ENCODE peak calls at places on chromosomes 12 and 14, in four cellular contexts. One of them, this sample, is unnamed. For H3K4me1, the result is how much of the 10 kb centered on the place peaks cover.

GRCh38 chr12:1457901-1458300 is 136.5 kb downstream of the FBXL14 start:
- DNase-seq in psoas muscle: no peak
- DNase-seq in ovary: no peak
- DNase-seq in endothelial cell of umbilical vein: no peak
- DNase-seq in this sample: no peak

GRCh38 chr12:58794859-58795258 is 125.4 kb downstream of the LRIG3 start:
- DNase-seq in endothelial cell of umbilical vein: no peak
- DNase-seq in ovary: no peak
- DNase-seq in psoas muscle: no peak
- DNase-seq in this sample: no peak

GRCh38 chr12:65670775-65671174 is 153.5 kb upstream of the HMGA2 start:
- DNase-seq in psoas muscle: no peak
- DNase-seq in endothelial cell of umbilical vein: no peak
- DNase-seq in ovary: no peak
- DNase-seq in this sample: no peak

GRCh38 chr14:34243001-34243400 is 219.0 kb downstream of the SPTSSA start:
- DNase-seq in ovary: no peak
- DNase-seq in psoas muscle: no peak
- DNase-seq in endothelial cell of umbilical vein: no peak
- DNase-seq in this sample: no peak

GRCh38 chr12:49792976-49793580 is 35.1 kb downstream of the NCKAP5L start:
- DNase-seq in ovary: no peak
- DNase-seq in psoas muscle: no peak
- DNase-seq in endothelial cell of umbilical vein: no peak
- DNase-seq in this sample: no peak

GRCh38 chr14:75771614-75772013 is 110.6 kb downstream of the TTLL5 start:
- DNase-seq in psoas muscle: no peak
- DNase-seq in endothelial cell of umbilical vein: no peak
- DNase-seq in ovary: no peak
- DNase-seq in this sample: no peak

GRCh38 chr14:96648506-96649326 is 146.5 kb downstream of the PAPOLA start:
- DNase-seq in psoas muscle: no peak
- DNase-seq in endothelial cell of umbilical vein: no peak
- DNase-seq in ovary: no peak
- DNase-seq in this sample: no peak

GRCh38 chr12:49545815-49546214 is 7.0 kb downstream of the KCNH3 start:
- DNase-seq in endothelial cell of umbilical vein: no peak
- DNase-seq in psoas muscle: no peak
- DNase-seq in ovary: no peak
- DNase-seq in this sample: no peak

GRCh38 chr14:68686212-68686478 is 106.7 kb downstream of the ZFP36L1 start:
- DNase-seq in endothelial cell of umbilical vein: no peak
- DNase-seq in psoas muscle: no peak
- DNase-seq in ovary: no peak
- DNase-seq in this sample: no peak

GRCh38 chr14:103716091-103716801 is 636 bp downstream of the ZFYVE21 start:
- DNase-seq in psoas muscle: peak
- DNase-seq in ovary: peak
- DNase-seq in endothelial cell of umbilical vein: no peak
- DNase-seq in this sample: no peak

GRCh38 chr12:67515679-67516363 is 132.7 kb upstream of the DYRK2 start:
- DNase-seq in psoas muscle: no peak
- DNase-seq in endothelial cell of umbilical vein: no peak
- DNase-seq in ovary: no peak
- DNase-seq in this sample: no peak

GRCh38 chr14:53599221-53599945 is 357.2 kb downstream of the BMP4 start:
- DNase-seq in ovary: no peak
- DNase-seq in endothelial cell of umbilical vein: no peak
- DNase-seq in psoas muscle: no peak
- DNase-seq in this sample: no peak

DNA sequence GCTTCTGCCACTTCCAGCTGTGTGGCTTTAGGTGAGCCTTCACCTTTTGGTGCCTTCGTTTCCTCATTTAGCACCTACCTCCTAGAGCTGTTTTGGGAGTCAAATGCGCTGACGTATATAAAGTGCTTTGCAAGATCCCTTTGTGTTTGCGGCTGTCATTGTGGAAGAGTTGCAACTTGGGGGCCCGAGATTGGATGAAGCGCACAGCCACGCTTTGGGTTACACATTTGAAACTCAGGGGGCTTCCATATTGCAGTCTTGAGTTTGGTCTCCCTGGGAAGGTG is 631 bp upstream of the ARL6IP4 start:
- DNase-seq in psoas muscle: no peak
- DNase-seq in ovary: no peak
- DNase-seq in endothelial cell of umbilical vein: no peak
- DNase-seq in this sample: no peak
- H3K4me1 ChIP-seq in psoas muscle: half or more
- H3K4me1 ChIP-seq in ovary: under half
- H3K4me1 ChIP-seq in endothelial cell of umbilical vein: under half
- H3K4me1 ChIP-seq in this sample: half or more

GRCh38 chr12:76374395-76375020 is 26.3 kb upstream of the BBS10 start:
- DNase-seq in psoas muscle: no peak
- DNase-seq in ovary: no peak
- DNase-seq in endothelial cell of umbilical vein: no peak
- DNase-seq in this sample: no peak
- H3K4me3 ChIP-seq in psoas muscle: no peak
- H3K4me3 ChIP-seq in ovary: no peak
- H3K4me3 ChIP-seq in endothelial cell of umbilical vein: no peak
- H3K4me3 ChIP-seq in this sample: no peak

DNA sequence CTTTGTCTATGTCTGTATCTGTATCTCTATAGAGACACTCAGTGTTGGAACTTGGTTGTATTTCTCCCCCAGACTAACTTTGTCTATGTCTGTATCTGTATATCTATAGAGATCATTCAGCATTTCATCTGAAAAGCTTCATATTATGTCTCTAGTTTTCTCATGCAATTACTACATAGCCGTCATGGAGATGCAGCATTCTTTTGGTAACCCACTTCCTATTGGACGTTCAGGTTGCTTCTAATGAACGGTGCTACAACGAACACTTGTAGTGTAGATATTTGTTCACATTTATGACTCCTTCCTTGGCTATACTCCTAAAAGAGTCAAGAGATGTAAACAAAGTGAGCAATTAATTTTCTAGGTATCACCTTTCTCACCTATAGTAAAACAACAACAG is 81.5 kb upstream of the KCNA1 start:
- DNase-seq in endothelial cell of umbilical vein: no peak
- DNase-seq in ovary: no peak
- DNase-seq in psoas muscle: no peak
- DNase-seq in this sample: no peak
- H3K4me1 ChIP-seq in endothelial cell of umbilical vein: under half
- H3K4me1 ChIP-seq in ovary: under half
- H3K4me1 ChIP-seq in psoas muscle: under half
- H3K4me1 ChIP-seq in this sample: under half

GRCh38 chr14:105412768-105413541 is 6.7 kb upstream of the MTA1 start:
- DNase-seq in ovary: no peak
- DNase-seq in endothelial cell of umbilical vein: no peak
- DNase-seq in psoas muscle: no peak
- DNase-seq in this sample: no peak

GRCh38 chr14:105410642-105411016 is 9.0 kb upstream of the MTA1 start:
- DNase-seq in ovary: no peak
- DNase-seq in endothelial cell of umbilical vein: no peak
- DNase-seq in psoas muscle: no peak
- DNase-seq in this sample: no peak

GRCh38 chr14:105411017-105411941 is 8.3 kb upstream of the MTA1 start:
- DNase-seq in endothelial cell of umbilical vein: peak
- DNase-seq in ovary: no peak
- DNase-seq in psoas muscle: peak
- DNase-seq in this sample: no peak

GRCh38 chr14:105413542-105413886 is 6.1 kb upstream of the MTA1 start:
- DNase-seq in ovary: no peak
- DNase-seq in endothelial cell of umbilical vein: no peak
- DNase-seq in psoas muscle: peak
- DNase-seq in this sample: no peak

GRCh38 chr14:105411985-105412767 is 7.5 kb upstream of the MTA1 start:
- DNase-seq in endothelial cell of umbilical vein: no peak
- DNase-seq in psoas muscle: peak
- DNase-seq in ovary: no peak
- DNase-seq in this sample: no peak
- H3K4me3 ChIP-seq in endothelial cell of umbilical vein: no peak
- H3K4me3 ChIP-seq in psoas muscle: no peak
- H3K4me3 ChIP-seq in ovary: no peak
- H3K4me3 ChIP-seq in this sample: no peak

GRCh38 chr12:75634244-75635222 is 123.1 kb upstream of the KRR1 start:
- DNase-seq in endothelial cell of umbilical vein: peak
- DNase-seq in ovary: no peak
- DNase-seq in psoas muscle: no peak
- DNase-seq in this sample: no peak
- H3K4me1 ChIP-seq in endothelial cell of umbilical vein: under half
- H3K4me1 ChIP-seq in ovary: under half
- H3K4me1 ChIP-seq in psoas muscle: under half
- H3K4me1 ChIP-seq in this sample: under half

GRCh38 chr12:125029756-125030358 is 35.4 kb upstream of the AACS start:
- DNase-seq in psoas muscle: no peak
- DNase-seq in ovary: no peak
- DNase-seq in endothelial cell of umbilical vein: no peak
- DNase-seq in this sample: no peak

GRCh38 chr12:125028106-125028505 is 34.7 kb downstream of the BRI3BP start:
- DNase-seq in ovary: no peak
- DNase-seq in endothelial cell of umbilical vein: no peak
- DNase-seq in psoas muscle: no peak
- DNase-seq in this sample: no peak

GRCh38 chr12:125033296-125033695 is 31.9 kb upstream of the AACS start:
- DNase-seq in psoas muscle: no peak
- DNase-seq in endothelial cell of umbilical vein: no peak
- DNase-seq in ovary: no peak
- DNase-seq in this sample: no peak

DNA sequence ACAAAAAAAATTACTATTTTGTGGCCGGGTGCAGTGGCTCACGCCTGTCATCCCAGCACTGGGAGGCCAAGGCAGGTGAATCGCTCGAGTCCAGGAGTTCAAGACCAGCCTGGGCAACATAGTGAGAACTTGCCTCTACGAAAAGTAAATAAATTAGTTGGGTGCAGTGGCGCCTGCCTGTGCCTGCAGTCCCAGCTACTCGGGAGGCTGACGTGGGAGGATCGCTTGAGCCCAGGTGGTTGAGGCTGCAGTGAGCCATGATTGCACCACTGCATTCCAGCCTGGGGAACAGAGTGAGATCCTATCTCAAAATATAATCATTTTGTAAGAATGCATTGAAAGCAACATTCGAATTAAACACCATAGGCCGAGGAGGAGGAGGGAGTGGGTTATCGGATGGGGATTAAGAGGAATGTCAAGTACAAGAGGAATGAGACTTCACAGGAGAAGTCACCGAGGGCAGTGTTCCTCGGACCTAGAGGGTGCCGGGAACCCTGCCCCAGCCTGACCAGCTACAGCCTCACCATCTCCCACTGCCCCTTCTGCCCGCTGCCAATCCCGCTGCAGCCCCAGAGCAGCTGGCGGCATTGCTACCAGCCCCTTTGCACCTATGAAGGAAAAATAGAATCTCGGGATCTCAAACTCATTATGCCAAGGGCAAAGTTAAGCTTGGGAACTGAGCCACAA is 32.6 kb upstream of the AACS start:
- DNase-seq in ovary: no peak
- DNase-seq in psoas muscle: no peak
- DNase-seq in endothelial cell of umbilical vein: no peak
- DNase-seq in this sample: no peak
- H3K4me3 ChIP-seq in ovary: no peak
- H3K4me3 ChIP-seq in psoas muscle: no peak
- H3K4me3 ChIP-seq in endothelial cell of umbilical vein: no peak
- H3K4me3 ChIP-seq in this sample: no peak

GRCh38 chr14:76919811-76920571 is 93.8 kb downstream of the LRRC74A start:
- DNase-seq in psoas muscle: peak
- DNase-seq in ovary: peak
- DNase-seq in endothelial cell of umbilical vein: peak
- DNase-seq in this sample: peak

GRCh38 chr14:76917759-76918175 is 91.6 kb downstream of the LRRC74A start:
- DNase-seq in endothelial cell of umbilical vein: no peak
- DNase-seq in ovary: no peak
- DNase-seq in psoas muscle: peak
- DNase-seq in this sample: peak

GRCh38 chr14:76918176-76918750 is 92.1 kb downstream of the LRRC74A start:
- DNase-seq in ovary: peak
- DNase-seq in endothelial cell of umbilical vein: peak
- DNase-seq in psoas muscle: peak
- DNase-seq in this sample: peak

GRCh38 chr14:76919431-76919810 is 93.2 kb downstream of the LRRC74A start:
- DNase-seq in endothelial cell of umbilical vein: no peak
- DNase-seq in psoas muscle: no peak
- DNase-seq in ovary: no peak
- DNase-seq in this sample: no peak

DNA sequence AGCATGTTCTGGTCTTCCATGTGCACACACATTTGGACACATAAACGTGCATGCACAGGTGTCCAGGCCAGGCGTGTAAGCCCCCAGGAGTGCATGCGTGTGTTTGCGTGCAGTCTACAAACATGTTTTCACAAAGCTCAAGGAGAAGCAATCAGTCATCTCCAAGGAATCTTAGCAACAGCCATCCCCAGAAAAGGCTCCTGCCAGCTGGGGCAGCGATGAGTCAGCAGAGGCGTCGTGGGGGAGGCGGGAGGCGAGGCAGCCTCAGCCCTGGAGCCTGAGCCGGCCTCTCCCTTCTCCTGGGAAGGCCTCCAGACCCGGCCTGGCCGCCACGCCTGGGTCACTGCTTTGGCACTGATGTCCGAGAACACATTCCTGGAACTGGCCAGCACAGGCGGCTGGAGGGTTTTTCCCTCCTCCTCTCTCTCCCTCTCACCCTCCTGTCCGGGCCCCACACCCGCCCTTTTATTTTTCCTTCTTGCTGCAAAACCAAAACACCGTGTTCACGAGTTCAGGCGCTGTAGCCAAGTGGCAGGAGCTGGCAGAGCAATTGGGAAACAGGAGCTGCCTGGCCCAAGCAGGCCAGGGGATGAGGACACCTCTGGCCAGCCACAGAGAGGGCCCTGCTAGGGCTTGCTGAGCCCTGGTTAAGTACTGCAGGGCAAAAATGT is 92.7 kb downstream of the LRRC74A start:
- DNase-seq in ovary: peak
- DNase-seq in psoas muscle: peak
- DNase-seq in endothelial cell of umbilical vein: peak
- DNase-seq in this sample: peak
- H3K4me1 ChIP-seq in ovary: under half
- H3K4me1 ChIP-seq in psoas muscle: half or more
- H3K4me1 ChIP-seq in endothelial cell of umbilical vein: under half
- H3K4me1 ChIP-seq in this sample: under half

This sample was measured in tibial artery.